ENCODE peak calls at places on chromosome 9, in five cellular contexts. One of them, this sample, is unnamed.
A peak's percentile ranks its signal among the peaks of the same experiment; 100 is the strongest.

GRCh38 chr9:72038408-72038807 is 22.0 kb downstream of the C9orf57 start:
- DNase-seq in HFF-Myc: no peak
- DNase-seq in stomach: peak; percentile 37
- DNase-seq in brain microvascular endothelial cell: no peak
- DNase-seq in SK-N-SH: no peak
- DNase-seq in this sample: no peak

GRCh38 chr9:134426436-134426835 is 100.2 kb downstream of the RXRA start:
- DNase-seq in HFF-Myc: no peak
- DNase-seq in stomach: no peak
- DNase-seq in brain microvascular endothelial cell: no peak
- DNase-seq in SK-N-SH: no peak
- DNase-seq in this sample: no peak

GRCh38 chr9:11743356-11743755 is 949.8 kb upstream of the TYRP1 start:
- DNase-seq in HFF-Myc: no peak
- DNase-seq in stomach: no peak
- DNase-seq in brain microvascular endothelial cell: no peak
- DNase-seq in SK-N-SH: no peak
- DNase-seq in this sample: no peak

GRCh38 chr9:105437704-105438103 is 10.1 kb upstream of the FSD1L start:
- DNase-seq in HFF-Myc: no peak
- DNase-seq in stomach: no peak
- DNase-seq in brain microvascular endothelial cell: no peak
- DNase-seq in SK-N-SH: no peak
- DNase-seq in this sample: no peak

GRCh38 chr9:12785941-12786340 is 11.1 kb downstream of the LURAP1L start:
- DNase-seq in HFF-Myc: no peak
- DNase-seq in stomach: no peak
- DNase-seq in brain microvascular endothelial cell: no peak
- DNase-seq in SK-N-SH: no peak
- DNase-seq in this sample: no peak

GRCh38 chr9:107833295-107833694 is 343.7 kb upstream of the KLF4 start:
- DNase-seq in HFF-Myc: no peak
- DNase-seq in stomach: no peak
- DNase-seq in brain microvascular endothelial cell: no peak
- DNase-seq in SK-N-SH: no peak
- DNase-seq in this sample: no peak

GRCh38 chr9:122088880-122089567 is 4.1 kb downstream of the TTLL11 start:
- DNase-seq in HFF-Myc: no peak
- DNase-seq in stomach: no peak
- DNase-seq in brain microvascular endothelial cell: no peak
- DNase-seq in SK-N-SH: no peak
- DNase-seq in this sample: no peak

GRCh38 chr9:86487222-86487841 is 133.1 kb upstream of the TUT7 start:
- DNase-seq in HFF-Myc: peak; percentile 47
- DNase-seq in stomach: no peak
- DNase-seq in brain microvascular endothelial cell: no peak
- DNase-seq in SK-N-SH: peak; percentile 59
- DNase-seq in this sample: no peak

GRCh38 chr9:115115924-115116323 is 2.0 kb downstream of the TNC start:
- DNase-seq in HFF-Myc: no peak
- DNase-seq in stomach: no peak
- DNase-seq in brain microvascular endothelial cell: peak; percentile 28
- DNase-seq in SK-N-SH: no peak
- DNase-seq in this sample: no peak

GRCh38 chr9:112477330-112477729 is 9.3 kb upstream of the KIAA1958 start:
- DNase-seq in HFF-Myc: no peak
- DNase-seq in stomach: no peak
- DNase-seq in brain microvascular endothelial cell: no peak
- DNase-seq in SK-N-SH: no peak
- DNase-seq in this sample: no peak

GRCh38 chr9:33189331-33189731 is 22.2 kb upstream of the B4GALT1 start:
- DNase-seq in HFF-Myc: no peak
- DNase-seq in stomach: no peak
- DNase-seq in brain microvascular endothelial cell: no peak
- DNase-seq in SK-N-SH: no peak
- DNase-seq in this sample: no peak

GRCh38 chr9:111661802-111662491 is 542 bp downstream of the GNG10 start:
- DNase-seq in HFF-Myc: no peak
- DNase-seq in stomach: peak; percentile 30
- DNase-seq in brain microvascular endothelial cell: no peak
- DNase-seq in SK-N-SH: peak; percentile 87
- DNase-seq in this sample: no peak

GRCh38 chr9:69249337-69249736 is 75.3 kb downstream of the TJP2 start:
- DNase-seq in HFF-Myc: peak; percentile 7
- DNase-seq in stomach: no peak
- DNase-seq in brain microvascular endothelial cell: no peak
- DNase-seq in SK-N-SH: no peak
- DNase-seq in this sample: no peak

GRCh38 chr9:109297899-109298298 is 23.0 kb downstream of the EPB41L4B start:
- DNase-seq in HFF-Myc: no peak
- DNase-seq in stomach: no peak
- DNase-seq in brain microvascular endothelial cell: peak; percentile 69
- DNase-seq in SK-N-SH: no peak
- DNase-seq in this sample: peak; percentile 65

GRCh38 chr9:76086521-76086920 is 196.0 kb downstream of the PCSK5 start:
- DNase-seq in HFF-Myc: no peak
- DNase-seq in stomach: no peak
- DNase-seq in brain microvascular endothelial cell: no peak
- DNase-seq in SK-N-SH: no peak
- DNase-seq in this sample: no peak

GRCh38 chr9:38293022-38293421 is 99.5 kb upstream of the ALDH1B1 start:
- DNase-seq in HFF-Myc: no peak
- DNase-seq in stomach: no peak
- DNase-seq in brain microvascular endothelial cell: no peak
- DNase-seq in SK-N-SH: no peak
- DNase-seq in this sample: no peak

GRCh38 chr9:133478851-133479711 is at the start of gene SLC2A6:
- DNase-seq in HFF-Myc: peak; percentile 31
- DNase-seq in stomach: peak; percentile 90
- DNase-seq in brain microvascular endothelial cell: peak; percentile 59
- DNase-seq in SK-N-SH: peak; percentile 98
- DNase-seq in this sample: peak; percentile 37

GRCh38 chr9:90099262-90099982 is 494.6 kb downstream of the GADD45G start:
- DNase-seq in HFF-Myc: no peak
- DNase-seq in stomach: no peak
- DNase-seq in brain microvascular endothelial cell: peak; percentile 22
- DNase-seq in SK-N-SH: peak; percentile 43
- DNase-seq in this sample: no peak

GRCh38 chr9:133619791-133620190 is 10.6 kb upstream of the FAM163B start:
- DNase-seq in HFF-Myc: no peak
- DNase-seq in stomach: no peak
- DNase-seq in brain microvascular endothelial cell: no peak
- DNase-seq in SK-N-SH: no peak
- DNase-seq in this sample: no peak

GRCh38 chr9:21750021-21750735 is 52.3 kb upstream of the MTAP start:
- DNase-seq in HFF-Myc: no peak
- DNase-seq in stomach: no peak
- DNase-seq in brain microvascular endothelial cell: peak; percentile 22
- DNase-seq in SK-N-SH: no peak
- DNase-seq in this sample: no peak

GRCh38 chr9:73152445-73152844 is 780 bp downstream of the ANXA1 start:
- DNase-seq in HFF-Myc: no peak
- DNase-seq in stomach: no peak
- DNase-seq in brain microvascular endothelial cell: no peak
- DNase-seq in SK-N-SH: no peak
- DNase-seq in this sample: no peak

GRCh38 chr9:97243606-97244005 is 63.9 kb upstream of the CCDC180 start:
- DNase-seq in HFF-Myc: no peak
- DNase-seq in stomach: no peak
- DNase-seq in brain microvascular endothelial cell: no peak
- DNase-seq in SK-N-SH: no peak
- DNase-seq in this sample: no peak

GRCh38 chr9:86945868-86946711 is 1.2 kb downstream of the GAS1 start:
- DNase-seq in HFF-Myc: no peak
- DNase-seq in stomach: peak; percentile 66
- DNase-seq in brain microvascular endothelial cell: peak; percentile 46
- DNase-seq in SK-N-SH: peak; percentile 82
- DNase-seq in this sample: no peak

GRCh38 chr9:18274693-18275092 is 199.3 kb upstream of the ADAMTSL1 start:
- DNase-seq in HFF-Myc: no peak
- DNase-seq in stomach: no peak
- DNase-seq in brain microvascular endothelial cell: no peak
- DNase-seq in SK-N-SH: no peak
- DNase-seq in this sample: no peak

GRCh38 chr9:93130861-93131481 is 3.1 kb downstream of the NINJ1 start:
- DNase-seq in HFF-Myc: no peak
- DNase-seq in stomach: no peak
- DNase-seq in brain microvascular endothelial cell: no peak
- DNase-seq in SK-N-SH: no peak
- DNase-seq in this sample: no peak

GRCh38 chr9:134056483-134057310 is 11.1 kb downstream of the BRD3 start:
- DNase-seq in HFF-Myc: no peak
- DNase-seq in stomach: no peak
- DNase-seq in brain microvascular endothelial cell: no peak
- DNase-seq in SK-N-SH: peak; percentile 49
- DNase-seq in this sample: no peak

GRCh38 chr9:20028849-20029231 is 240.0 kb upstream of the SLC24A2 start:
- DNase-seq in HFF-Myc: no peak
- DNase-seq in stomach: no peak
- DNase-seq in brain microvascular endothelial cell: no peak
- DNase-seq in SK-N-SH: no peak
- DNase-seq in this sample: no peak

DNA sequence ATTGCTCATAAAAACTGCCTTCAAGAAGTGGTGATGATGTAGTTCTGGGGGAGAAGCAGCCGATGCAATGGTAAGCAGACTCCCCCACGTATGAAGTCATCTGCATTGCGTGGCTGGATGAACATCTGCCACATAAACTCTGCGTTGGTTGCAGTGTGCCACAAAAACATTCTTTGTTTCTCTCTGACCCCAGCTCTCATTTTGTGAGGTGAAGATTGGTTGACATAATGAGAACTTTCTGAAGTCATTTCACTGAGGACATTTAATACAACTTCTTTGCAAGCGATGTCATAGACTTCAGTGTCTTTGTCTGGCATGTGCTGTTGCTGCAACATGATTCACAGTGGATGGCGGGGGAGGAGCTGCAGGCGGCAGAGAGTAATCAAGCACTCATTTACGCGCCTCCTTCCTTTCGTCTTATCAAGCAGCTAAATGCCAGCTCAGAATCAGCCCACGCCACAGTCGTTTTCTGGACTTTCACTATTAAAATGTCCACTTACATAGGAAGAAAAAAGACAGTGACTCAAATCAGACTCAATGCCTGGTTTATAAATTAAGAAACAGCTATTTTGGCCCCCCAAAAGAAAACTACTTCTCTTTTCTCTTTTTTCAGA is 91.5 kb upstream of the NFIL3 start:
- DNase-seq in HFF-Myc: peak; percentile 38
- DNase-seq in stomach: peak; percentile 35
- DNase-seq in brain microvascular endothelial cell: peak; percentile 73
- DNase-seq in SK-N-SH: no peak
- DNase-seq in this sample: peak; percentile 81
- H3K4me3 ChIP-seq in HFF-Myc: peak overlapping the region; percentile 19
- H3K4me3 ChIP-seq in stomach: no peak overlapping the region
- H3K4me3 ChIP-seq in brain microvascular endothelial cell: peak overlapping the region; percentile 30
- H3K4me3 ChIP-seq in SK-N-SH: peak overlapping the region; percentile 10
- H3K4me3 ChIP-seq in this sample: no peak overlapping the region

GRCh38 chr9:91768977-91769916 is 180.8 kb downstream of the ROR2 start:
- DNase-seq in HFF-Myc: no peak
- DNase-seq in stomach: no peak
- DNase-seq in brain microvascular endothelial cell: no peak
- DNase-seq in SK-N-SH: no peak
- DNase-seq in this sample: no peak

GRCh38 chr9:91770229-91770628 is 179.8 kb downstream of the ROR2 start:
- DNase-seq in HFF-Myc: no peak
- DNase-seq in stomach: no peak
- DNase-seq in brain microvascular endothelial cell: no peak
- DNase-seq in SK-N-SH: no peak
- DNase-seq in this sample: no peak

GRCh38 chr9:91773166-91773565 is 176.9 kb downstream of the ROR2 start:
- DNase-seq in HFF-Myc: no peak
- DNase-seq in stomach: no peak
- DNase-seq in brain microvascular endothelial cell: no peak
- DNase-seq in SK-N-SH: peak; percentile 46
- DNase-seq in this sample: no peak

GRCh38 chr9:91771864-91772263 is 178.2 kb downstream of the ROR2 start:
- DNase-seq in HFF-Myc: no peak
- DNase-seq in stomach: no peak
- DNase-seq in brain microvascular endothelial cell: no peak
- DNase-seq in SK-N-SH: no peak
- DNase-seq in this sample: no peak

GRCh38 chr9:91771027-91771426 is 179.0 kb downstream of the ROR2 start:
- DNase-seq in HFF-Myc: peak; percentile 90
- DNase-seq in stomach: no peak
- DNase-seq in brain microvascular endothelial cell: peak; percentile 92
- DNase-seq in SK-N-SH: no peak
- DNase-seq in this sample: no peak
- TF ChIP-seq CTCF in HFF-Myc: peak; percentile 63
- TF ChIP-seq CTCF in stomach: no peak
- TF ChIP-seq CTCF in brain microvascular endothelial cell: peak; percentile 78
- TF ChIP-seq CTCF in SK-N-SH: peak; percentile 17
- TF ChIP-seq CTCF in this sample: peak; percentile 40

GRCh38 chr9:127637322-127637847 is 25.3 kb downstream of the STXBP1 start:
- DNase-seq in HFF-Myc: peak; percentile 33
- DNase-seq in stomach: no peak
- DNase-seq in brain microvascular endothelial cell: peak; percentile 46
- DNase-seq in SK-N-SH: no peak
- DNase-seq in this sample: no peak
- H3K4me3 ChIP-seq in HFF-Myc: no peak overlapping the region
- H3K4me3 ChIP-seq in stomach: no peak overlapping the region
- H3K4me3 ChIP-seq in brain microvascular endothelial cell: no peak overlapping the region
- H3K4me3 ChIP-seq in SK-N-SH: no peak overlapping the region
- H3K4me3 ChIP-seq in this sample: no peak overlapping the region

DNA sequence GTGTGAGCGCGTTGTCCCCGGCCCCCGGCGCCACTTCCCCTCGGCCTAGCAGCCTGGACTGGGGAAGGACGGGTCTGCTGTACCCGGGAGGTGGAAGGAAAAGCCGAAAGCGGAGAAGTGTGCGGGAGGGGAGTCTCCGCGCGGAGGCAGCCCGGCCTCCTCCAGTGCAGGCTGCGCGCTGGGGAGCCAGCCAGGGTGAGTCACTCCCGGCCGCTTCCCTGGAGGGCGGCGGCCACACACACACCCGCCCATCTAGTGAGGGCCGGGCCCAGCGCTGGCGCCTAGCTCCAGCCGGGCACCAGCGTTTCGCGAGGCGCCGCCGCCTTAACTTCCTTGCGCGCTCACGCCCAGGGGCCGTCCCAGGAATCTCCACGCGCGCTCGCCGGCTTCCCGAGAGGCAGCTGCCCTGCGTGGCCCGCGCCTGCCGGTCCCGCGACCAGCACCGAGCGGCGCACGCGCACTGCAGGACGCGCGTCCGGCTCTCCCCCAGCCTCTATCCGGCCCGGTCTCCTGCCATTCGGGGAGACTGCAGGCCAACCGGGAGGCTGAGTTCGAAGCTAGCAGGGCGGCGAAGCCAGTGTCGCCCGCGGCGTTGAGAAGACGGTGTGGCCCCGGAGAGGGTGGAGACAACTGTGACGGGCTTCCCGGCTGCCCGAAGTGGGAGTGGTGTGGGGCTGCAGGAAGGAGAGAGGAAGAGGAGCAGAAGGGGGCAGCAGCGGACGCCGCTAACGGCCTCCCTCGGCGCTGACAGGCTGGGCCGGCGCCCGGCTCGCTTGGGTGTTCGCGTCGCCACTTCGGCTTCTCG is at the start of gene JAK2:
- DNase-seq in HFF-Myc: peak; percentile 78
- DNase-seq in stomach: peak; percentile 90
- DNase-seq in brain microvascular endothelial cell: peak; percentile 89
- DNase-seq in SK-N-SH: peak; percentile 91
- DNase-seq in this sample: peak; percentile 66
- TF ChIP-seq CTCF in HFF-Myc: peak; percentile 11
- TF ChIP-seq CTCF in stomach: no peak
- TF ChIP-seq CTCF in brain microvascular endothelial cell: peak; percentile 63
- TF ChIP-seq CTCF in SK-N-SH: peak; percentile 40
- TF ChIP-seq CTCF in this sample: peak; percentile 42

GRCh38 chr9:113592806-113593575 is 129.5 kb downstream of the RGS3 start:
- DNase-seq in HFF-Myc: no peak
- DNase-seq in stomach: no peak
- DNase-seq in brain microvascular endothelial cell: no peak
- DNase-seq in SK-N-SH: no peak
- DNase-seq in this sample: no peak
- H3K4me3 ChIP-seq in HFF-Myc: no peak overlapping the region
- H3K4me3 ChIP-seq in stomach: no peak overlapping the region
- H3K4me3 ChIP-seq in brain microvascular endothelial cell: no peak overlapping the region
- H3K4me3 ChIP-seq in SK-N-SH: peak overlapping the region; percentile 34
- H3K4me3 ChIP-seq in this sample: no peak overlapping the region

This sample was measured in kidney epithelial cell.